ENCODE peak calls at places on chromosomes 4 and X, in eight cellular contexts. Y, A, I, K, E, D, X and U are unnamed samples.

GRCh38 chrX:72026341-72027023 is 105.2 kb downstream of the RTL5 start:
- DNase-seq in D (no peak), K (no peak), A (no peak), E (peak; percentile 28), X (peak; percentile 7), I (no peak), Y (no peak), U (no peak)

GRCh38 chr4:172770787-172771186 is 397.8 kb upstream of the GALNT7 start:
- DNase-seq in K (no peak), E (no peak), Y (no peak), A (no peak), I (no peak), X (no peak), D (no peak), U (no peak)

GRCh38 chrX:113330416-113330815 is 489.8 kb upstream of the AMOT start:
- DNase-seq in A (no peak), X (no peak), Y (no peak), E (no peak), I (peak; percentile 2), K (no peak), D (no peak), U (no peak)

GRCh38 chrX:18676470-18676869 is 4.6 kb upstream of the RS1 start:
- DNase-seq in K (no peak), A (no peak), E (no peak), Y (peak; percentile 50), D (no peak), X (no peak), I (no peak), U (peak; percentile 20)

GRCh38 chr4:128287159-128287870 is at the start of gene PGRMC2:
- DNase-seq in K (peak; percentile 39), A (peak; percentile 25), I (no peak), D (no peak), E (peak; percentile 41), X (peak; percentile 50), Y (peak; percentile 8), U (peak; percentile 46)

GRCh38 chrX:2572740-2573139 is 72.0 kb upstream of the DHRSX start:
- DNase-seq in A (no peak), D (no peak), E (no peak), X (no peak), K (peak; percentile 69), Y (peak; percentile 59), I (no peak), U (no peak)

GRCh38 chr4:25439913-25440477 is 62.9 kb downstream of the ANAPC4 start:
- DNase-seq in K (peak; percentile 24), E (peak; percentile 79), X (peak; percentile 74), I (peak; percentile 41), A (no peak), D (no peak), Y (peak; percentile 36), U (peak; percentile 53)

GRCh38 chr4:5953003-5953951 is 60.4 kb upstream of the CRMP1 start:
- DNase-seq in I (no peak), D (no peak), E (no peak), A (no peak), Y (no peak), X (no peak), K (no peak), U (no peak)

GRCh38 chr4:133146574-133147198 is 2.4 kb upstream of the PCDH10 start:
- DNase-seq in K (peak; percentile 2), A (no peak), D (peak; percentile 34), I (no peak), X (no peak), E (no peak), Y (no peak), U (peak; percentile 29)

GRCh38 chrX:75547783-75548182 is 24.9 kb upstream of the ZDHHC15 start:
- DNase-seq in E (peak; percentile 69), Y (no peak), D (peak; percentile 52), A (peak; percentile 13), K (no peak), X (no peak), I (no peak), U (no peak)

GRCh38 chr4:140252144-140252741 is 98.3 kb upstream of the MAML3 start:
- DNase-seq in K (no peak), D (peak; percentile 52), E (no peak), Y (peak; percentile 21), A (no peak), I (no peak), X (peak; percentile 54), U (peak; percentile 49)

GRCh38 chr4:123017078-123017477 is 94.7 kb upstream of the NUDT6 start:
- DNase-seq in A (no peak), D (no peak), K (no peak), E (no peak), X (no peak), I (no peak), Y (no peak), U (no peak)

GRCh38 chr4:57131849-57132745 is 21.9 kb upstream of the IGFBP7 start:
- DNase-seq in I (peak; percentile 57), X (no peak), K (no peak), A (no peak), Y (no peak), D (no peak), E (no peak), U (peak; percentile 62)

GRCh38 chrX:13845721-13846378 is 29.0 kb upstream of the GPM6B start:
- DNase-seq in Y (no peak), I (peak; percentile 82), K (no peak), E (no peak), X (no peak), A (peak; percentile 28), D (no peak), U (no peak)

GRCh38 chr4:151957163-151957562 is 196.4 kb upstream of the GATB start:
- DNase-seq in X (no peak), A (no peak), D (no peak), Y (no peak), E (no peak), K (no peak), I (no peak), U (peak; percentile 90)

GRCh38 chrX:69238153-69238959 is 73.1 kb upstream of the PJA1 start:
- DNase-seq in Y (no peak), I (no peak), K (no peak), X (no peak), E (no peak), A (peak; percentile 16), D (peak; percentile 77), U (no peak)

GRCh38 chr4:120838784-120839183 is 83.7 kb downstream of the PRDM5 start:
- DNase-seq in E (no peak), I (no peak), K (no peak), A (no peak), D (peak; percentile 33), Y (no peak), X (no peak), U (no peak)

GRCh38 chrX:40176979-40177430 is 79.2 kb upstream of the BCOR start:
- DNase-seq in K (peak; percentile 33), A (no peak), D (peak; percentile 69), Y (no peak), E (no peak), I (no peak), X (peak; percentile 26), U (peak; percentile 53)

GRCh38 chr4:78864405-78865024 is 74.7 kb downstream of the PAQR3 start:
- DNase-seq in E (no peak), A (no peak), D (no peak), Y (peak; percentile 18), X (no peak), I (peak; percentile 58), K (peak; percentile 58), U (no peak)

GRCh38 chrX:14351889-14352288 is 177.4 kb upstream of the GLRA2 start:
- DNase-seq in I (no peak), E (no peak), K (peak; percentile 14), X (no peak), Y (no peak), A (no peak), D (no peak), U (no peak)

GRCh38 chr4:31081375-31081774 is 361.2 kb downstream of the PCDH7 start:
- DNase-seq in A (no peak), E (no peak), D (no peak), X (no peak), I (peak; percentile 16), K (no peak), Y (no peak), U (no peak)

GRCh38 chr4:31085736-31086135 is 365.6 kb downstream of the PCDH7 start:
- DNase-seq in D (no peak), I (no peak), E (no peak), Y (no peak), A (no peak), K (no peak), X (no peak), U (no peak)

GRCh38 chr4:31083451-31083850 is 363.3 kb downstream of the PCDH7 start:
- DNase-seq in K (no peak), X (no peak), A (no peak), D (no peak), Y (no peak), I (no peak), E (no peak), U (no peak)

GRCh38 chr4:31086771-31087330 is 366.7 kb downstream of the PCDH7 start:
- DNase-seq in A (no peak), X (no peak), E (no peak), D (no peak), Y (no peak), I (no peak), K (no peak), U (no peak)

GRCh38 chr4:31084806-31085416 is 364.7 kb downstream of the PCDH7 start:
- DNase-seq in E (no peak), D (no peak), Y (no peak), X (no peak), I (no peak), A (no peak), K (no peak), U (no peak)
- H3K4me3 ChIP-seq in E (no peak overlapping the region), D (no peak overlapping the region), Y (no peak overlapping the region), X (no peak overlapping the region), I (no peak overlapping the region), A (no peak overlapping the region), K (no peak overlapping the region), U (no peak overlapping the region)

GRCh38 chr4:4858527-4858926 is 938 bp upstream of the MSX1 start:
- DNase-seq in Y (no peak), E (no peak), D (peak; percentile 22), I (no peak), X (no peak), A (no peak), K (no peak), U (no peak)
- H3K4me1 ChIP-seq in Y (no peaks in the 10 kb centered on the region), E (no peaks in the 10 kb centered on the region), D (peaks cover 8% of the 10 kb centered on the region), I (peaks cover 8% of the 10 kb centered on the region), X (peaks cover 7% of the 10 kb centered on the region), A (peaks cover 23% of the 10 kb centered on the region), K (peaks cover 4% of the 10 kb centered on the region), U (peaks cover 7% of the 10 kb centered on the region)

DNA sequence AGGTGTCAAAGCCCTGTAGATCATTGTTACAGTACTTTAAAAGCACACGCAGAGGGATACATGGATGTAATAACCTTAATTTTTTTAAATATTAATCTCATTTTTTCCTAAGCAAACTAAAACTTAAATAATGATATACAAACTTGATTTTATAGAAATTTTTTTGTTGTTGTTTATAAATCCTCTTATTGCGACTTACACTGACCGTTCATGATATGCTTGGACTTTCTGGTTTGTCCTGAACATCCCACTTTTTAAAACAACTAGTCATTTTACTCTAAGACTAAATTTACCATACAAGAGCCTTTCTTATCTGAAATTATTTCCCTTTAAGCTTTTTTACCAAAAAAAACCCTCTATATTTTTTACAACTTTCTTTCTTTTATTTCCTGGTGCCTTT is 2106.0 kb downstream of the PCDH7 start:
- DNase-seq in K (no peak), I (no peak), E (no peak), A (no peak), Y (no peak), X (no peak), D (no peak), U (no peak)
- H3K9me3 ChIP-seq in K (no peaks in the 10 kb centered on the region), I (peaks cover 7% of the 10 kb centered on the region), E (peaks cover 3% of the 10 kb centered on the region), A (no peaks in the 10 kb centered on the region), Y (peaks cover 2% of the 10 kb centered on the region), X (no peaks in the 10 kb centered on the region), D (no peaks in the 10 kb centered on the region), U (peaks cover 22% of the 10 kb centered on the region)

GRCh38 chr4:187176261-187176910 is 452.7 kb upstream of the FAT1 start:
- DNase-seq in D (no peak), E (no peak), Y (no peak), X (no peak), A (no peak), K (no peak), I (no peak), U (no peak)
- H3K4me3 ChIP-seq in D (no peak overlapping the region), E (no peak overlapping the region), Y (no peak overlapping the region), X (no peak overlapping the region), A (no peak overlapping the region), K (no peak overlapping the region), I (no peak overlapping the region), U (no peak overlapping the region)